ENCODE peak calls at places on chromosomes 2 and 18, in six cellular contexts. P, R, V, G, T and M are unnamed samples.

GRCh38 chr2:217846321-217846743 is 156.5 kb downstream of the TNS1 start:
- DNase-seq in V (no peak), P (no peak), R (no peak), G (no peak), T (no peak), M (no peak)

GRCh38 chr2:108417254-108417653 is 31.8 kb upstream of the GCC2 start:
- DNase-seq in V (no peak), T (no peak), P (no peak), G (peak), R (no peak), M (peak)

GRCh38 chr2:166628478-166629136 is 134.6 kb upstream of the SCN7A start:
- DNase-seq in V (no peak), R (no peak), G (peak), T (no peak), P (no peak), M (peak)

GRCh38 chr2:38603402-38604265 is 906 bp upstream of the HNRNPLL start:
- DNase-seq in R (peak), V (peak), T (no peak), P (peak), G (peak), M (peak)

GRCh38 chr2:26534865-26535662 is 57.1 kb upstream of the OTOF start:
- DNase-seq in T (no peak), R (no peak), V (no peak), P (no peak), G (peak), M (no peak)

GRCh38 chr2:45862843-45863242 is 211.4 kb downstream of the PRKCE start:
- DNase-seq in R (no peak), V (no peak), G (no peak), P (no peak), T (no peak), M (no peak)

GRCh38 chr2:191396794-191397193 is 151.6 kb downstream of the MYO1B start:
- DNase-seq in T (no peak), P (no peak), R (no peak), V (no peak), G (no peak), M (no peak)

GRCh38 chr2:186136860-186137259 is 349.2 kb upstream of the ZC3H15 start:
- DNase-seq in P (no peak), G (no peak), R (no peak), T (no peak), V (no peak), M (no peak)

GRCh38 chr2:88099798-88100488 is 27.9 kb downstream of the FABP1 start:
- DNase-seq in R (no peak), G (peak), P (peak), T (no peak), V (no peak), M (peak)

GRCh38 chr2:205511666-205512065 is 170.6 kb upstream of the NRP2 start:
- DNase-seq in V (no peak), R (no peak), P (no peak), G (no peak), T (no peak), M (no peak)

GRCh38 chr2:109059474-109060165 is 69.4 kb upstream of the SH3RF3 start:
- DNase-seq in T (no peak), R (no peak), V (no peak), G (no peak), P (no peak), M (no peak)

GRCh38 chr2:3960106-3960505 is 256.7 kb downstream of the DCDC2C start:
- DNase-seq in G (no peak), T (no peak), R (no peak), P (peak), V (no peak), M (no peak)

GRCh38 chr2:206083602-206084467 is 2.1 kb downstream of the INO80D start:
- DNase-seq in R (no peak), T (peak), P (no peak), G (peak), V (no peak), M (peak)

GRCh38 chr18:63844254-63844653 is 43.3 kb upstream of the SERPINB2 start:
- DNase-seq in R (no peak), P (no peak), G (no peak), V (no peak), T (no peak), M (peak)

GRCh38 chr2:8532408-8532807 is 149.4 kb upstream of the ID2 start:
- DNase-seq in V (no peak), R (no peak), T (no peak), P (no peak), G (no peak), M (no peak)

GRCh38 chr2:35447210-35447609 is 908.4 kb upstream of the CRIM1 start:
- DNase-seq in V (no peak), R (no peak), G (no peak), P (no peak), T (no peak), M (no peak)

GRCh38 chr2:33134086-33134763 is 187.5 kb downstream of the LTBP1 start:
- DNase-seq in R (no peak), P (peak), V (peak), G (no peak), T (no peak), M (peak)

GRCh38 chr2:127103243-127104165 is 3.5 kb downstream of the BIN1 start:
- DNase-seq in T (no peak), G (no peak), V (no peak), P (no peak), R (no peak), M (no peak)

GRCh38 chr18:44098551-44099098 is 582.1 kb upstream of the SETBP1 start:
- DNase-seq in P (no peak), T (no peak), G (peak), R (no peak), V (no peak), M (peak)

GRCh38 chr2:195658541-195658890 is 1.5 kb downstream of the SLC39A10 start:
- DNase-seq in R (peak), G (no peak), T (peak), P (peak), V (peak), M (no peak)

GRCh38 chr2:215791481-215791937 is 221.8 kb downstream of the MREG start:
- DNase-seq in T (no peak), V (no peak), R (no peak), P (no peak), G (no peak), M (no peak)